ENCODE peak calls at places on chromosomes 2 and 18, in eight cellular contexts. U is esophagus squamous epithelium, D is HAP-1, L is IMR-90, V is lung, J is aorta, N is bronchial epithelial cell, Y is A549. M is an unnamed sample.
A peak's percentile ranks its signal among the peaks of the same experiment; 100 is the strongest.

GRCh38 chr2:28117104-28117596 is 226.6 kb downstream of the BABAM2 start:
- DNase-seq in Y (no peak), N (no peak), V (no peak), D (no peak), U (no peak), J (no peak), L (no peak), M (no peak)

GRCh38 chr2:100791294-100791935 is 28.5 kb upstream of the NPAS2 start:
- DNase-seq in U (no peak), J (no peak), Y (no peak), D (no peak), V (no peak), L (no peak), N (no peak), M (no peak)

GRCh38 chr18:43322133-43322532 is 44.8 kb upstream of the SYT4 start:
- DNase-seq in J (no peak), V (no peak), Y (no peak), U (no peak), D (no peak), L (no peak), N (no peak), M (no peak)

GRCh38 chr18:79484661-79485621 is 89.2 kb downstream of the NFATC1 start:
- DNase-seq in J (peak; percentile 73), L (peak; percentile 98), U (no peak), Y (no peak), D (no peak), V (no peak), N (peak; percentile 72), M (peak; percentile 96)

GRCh38 chr2:19607400-19607799 is 249.0 kb upstream of the OSR1 start:
- DNase-seq in Y (peak; percentile 30), U (no peak), D (no peak), L (peak; percentile 63), N (no peak), V (no peak), J (no peak), M (no peak)

GRCh38 chr18:68742206-68742605 is 27.3 kb upstream of the TMX3 start:
- DNase-seq in N (no peak), L (no peak), J (no peak), V (no peak), D (no peak), Y (no peak), U (no peak), M (peak; percentile 16)

GRCh38 chr2:210003394-210003793 is 956 bp downstream of the RPE start:
- DNase-seq in J (no peak), D (no peak), N (no peak), V (no peak), U (no peak), Y (no peak), L (no peak), M (peak; percentile 56)

GRCh38 chr18:58438161-58438983 is 190.5 kb downstream of the ALPK2 start:
- DNase-seq in L (peak; percentile 41), D (no peak), Y (no peak), J (no peak), N (no peak), U (no peak), V (no peak), M (peak; percentile 76)

GRCh38 chr2:159921752-159922404 is 123.9 kb upstream of the CD302 start:
- DNase-seq in L (peak; percentile 35), D (peak; percentile 76), J (peak; percentile 83), Y (peak; percentile 41), V (peak; percentile 76), U (peak; percentile 13), N (peak; percentile 45), M (peak; percentile 27)

GRCh38 chr2:220044383-220044782 is 417.0 kb downstream of the SLC4A3 start:
- DNase-seq in N (no peak), J (no peak), L (no peak), U (no peak), D (no peak), Y (no peak), V (no peak), M (no peak)

GRCh38 chr2:240129731-240130392 is 6.2 kb downstream of the COPS9 start:
- DNase-seq in L (no peak), D (no peak), J (peak; percentile 18), U (no peak), V (no peak), Y (no peak), N (no peak), M (no peak)

GRCh38 chr2:235098736-235099494 is 147.1 kb downstream of the SH3BP4 start:
- DNase-seq in D (no peak), V (no peak), L (peak; percentile 43), U (no peak), J (no peak), Y (no peak), N (no peak), M (peak; percentile 58)

GRCh38 chr2:234763051-234763909 is 188.5 kb upstream of the SH3BP4 start:
- DNase-seq in L (peak; percentile 87), J (peak; percentile 53), Y (no peak), N (peak; percentile 25), V (no peak), D (no peak), U (no peak), M (no peak)

GRCh38 chr2:8122506-8122898 is 559.4 kb upstream of the ID2 start:
- DNase-seq in U (no peak), J (no peak), N (no peak), L (no peak), V (no peak), Y (no peak), D (no peak), M (no peak)

GRCh38 chr2:200795044-200795443 is 16.7 kb upstream of the BZW1 start:
- DNase-seq in V (no peak), D (no peak), U (no peak), L (no peak), Y (no peak), J (no peak), N (peak; percentile 33), M (peak; percentile 64)

GRCh38 chr2:85541262-85541661 is 2.3 kb downstream of the MAT2A start:
- DNase-seq in Y (no peak), J (no peak), L (no peak), D (no peak), N (no peak), V (no peak), U (no peak), M (no peak)
- H3K4me3 ChIP-seq in Y (peak overlapping the region; percentile 98), J (peak overlapping the region; percentile 94), L (peak overlapping the region; percentile 78), D (peak overlapping the region; percentile 97), N (peak overlapping the region; percentile 99), V (no peak overlapping the region), U (peak overlapping the region; percentile 71), M (peak overlapping the region; percentile 98)

GRCh38 chr18:77762632-77763031 is 513.0 kb downstream of the GALR1 start:
- DNase-seq in L (no peak), Y (no peak), D (no peak), U (no peak), N (no peak), V (no peak), J (no peak), M (no peak)
- H3K4me3 ChIP-seq in L (no peak overlapping the region), Y (no peak overlapping the region), D (no peak overlapping the region), U (no peak overlapping the region), N (no peak overlapping the region), V (no peak overlapping the region), J (no peak overlapping the region), M (no peak overlapping the region)

GRCh38 chr2:218340656-218341055 is 16.0 kb upstream of the CATIP start:
- DNase-seq in Y (no peak), V (no peak), U (no peak), D (no peak), L (no peak), N (no peak), J (no peak), M (no peak)
- H3K4me3 ChIP-seq in Y (no peak overlapping the region), V (no peak overlapping the region), U (no peak overlapping the region), D (no peak overlapping the region), L (no peak overlapping the region), N (no peak overlapping the region), J (no peak overlapping the region), M (no peak overlapping the region)

DNA sequence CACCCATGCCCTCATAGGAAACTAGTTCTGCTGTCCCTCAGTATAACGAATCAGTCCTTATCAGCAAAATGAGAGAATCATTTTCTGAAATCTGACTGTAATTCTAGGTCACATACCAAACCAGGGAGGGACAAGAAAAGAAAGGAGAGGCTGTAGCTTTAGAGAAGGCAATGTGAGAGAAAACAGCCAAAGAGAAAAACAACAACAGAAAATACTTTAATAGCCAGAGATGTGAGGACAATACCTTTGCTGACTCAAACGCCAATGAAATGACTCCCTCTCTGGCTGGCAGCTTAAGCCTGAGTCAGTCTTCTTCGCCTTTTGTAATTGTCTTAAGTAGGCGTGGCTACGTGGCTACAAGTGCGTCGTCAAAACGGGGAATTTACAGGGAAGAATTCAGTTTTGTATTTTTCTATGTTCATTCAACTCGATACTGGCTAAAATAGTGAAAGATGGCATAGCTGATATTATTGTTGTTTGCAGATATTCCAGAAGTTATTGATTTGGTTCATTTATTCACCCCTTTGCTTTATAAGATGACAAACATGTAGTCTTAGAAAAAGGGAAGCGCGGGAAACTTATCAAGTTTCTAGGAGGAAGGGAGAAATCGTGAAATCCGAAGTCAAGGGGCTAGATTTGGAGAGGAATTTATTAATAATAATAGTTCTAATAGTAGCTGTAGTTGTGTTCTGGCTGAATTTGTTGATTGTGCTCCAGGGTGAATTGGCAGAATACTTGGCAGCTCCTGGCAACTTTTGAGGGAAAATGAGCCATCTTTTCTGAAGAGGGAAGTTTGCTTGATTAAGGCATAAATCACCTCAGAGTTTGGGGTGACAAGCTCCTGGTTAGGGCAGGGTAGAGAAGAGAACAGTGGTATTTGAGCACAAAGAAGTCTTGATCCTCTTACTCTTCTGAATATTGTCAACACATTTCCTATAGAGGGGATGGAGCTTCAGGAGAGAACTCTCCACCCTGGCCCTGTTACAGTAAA is at the start of gene IL1A:
- DNase-seq in U (no peak), V (no peak), D (peak; percentile 75), L (peak; percentile 77), J (no peak), Y (peak; percentile 51), N (peak; percentile 94), M (peak; percentile 51)
- H3K4me3 ChIP-seq in U (peak within 1 kb of the TSS; percentile 17), V (no peak within 1 kb of the TSS), D (no peak within 1 kb of the TSS), L (peak within 1 kb of the TSS; percentile 12), J (no peak within 1 kb of the TSS), Y (no peak within 1 kb of the TSS), N (peak within 1 kb of the TSS; percentile 62), M (peak within 1 kb of the TSS; percentile 34)